ENCODE peak calls at places on chromosome 21, in four cellular contexts. M is brain microvascular endothelial cell, O is SJSA1, S is sigmoid colon. W is an unnamed sample.

GRCh38 chr21:42556960-42557359 is 43.3 kb downstream of the SLC37A1 start:
- DNase-seq in M (no peak), O (no peak), S (peak), W (no peak)

GRCh38 chr21:21547368-21547953 is 549.3 kb downstream of the NCAM2 start:
- DNase-seq in M (no peak), O (no peak), S (no peak), W (no peak)

GRCh38 chr21:42187976-42188653 is 30.8 kb upstream of the ABCG1 start:
- DNase-seq in M (no peak), O (no peak), S (peak), W (peak)

GRCh38 chr21:16811011-16811410 is 701.8 kb upstream of the CXADR start:
- DNase-seq in M (no peak), O (no peak), S (no peak), W (no peak)

GRCh38 chr21:19507682-19508260 is 1104.2 kb upstream of the TMPRSS15 start:
- DNase-seq in M (no peak), O (no peak), S (no peak), W (no peak)

GRCh38 chr21:25836396-25836795 is 101.6 kb downstream of the GABPA start:
- DNase-seq in M (no peak), O (no peak), S (no peak), W (no peak)

GRCh38 chr21:42248783-42249597 is 30.1 kb downstream of the ABCG1 start:
- DNase-seq in M (no peak), O (no peak), S (no peak), W (no peak)

GRCh38 chr21:17988038-17988437 is 168.9 kb upstream of the C21orf91 start:
- DNase-seq in M (no peak), O (no peak), S (no peak), W (no peak)

GRCh38 chr21:33286600-33287456 is 20.7 kb downstream of the IL10RB start:
- DNase-seq in M (peak), O (peak), S (no peak), W (no peak)

GRCh38 chr21:25421327-25422028 is 185.8 kb downstream of the MRPL39 start:
- DNase-seq in M (peak), O (no peak), S (no peak), W (peak)

GRCh38 chr21:46253610-46254124 is 25.1 kb upstream of the LSS start:
- DNase-seq in M (no peak), O (no peak), S (no peak), W (peak)

GRCh38 chr21:23452384-23453083 is 2154.7 kb downstream of the MRPL39 start:
- DNase-seq in M (no peak), O (no peak), S (no peak), W (no peak)

GRCh38 chr21:14533555-14534400 is 12.3 kb downstream of the SAMSN1 start:
- DNase-seq in M (peak), O (peak), S (no peak), W (peak)

GRCh38 chr21:27740084-27740483 is 773.2 kb upstream of the ADAMTS5 start:
- DNase-seq in M (no peak), O (no peak), S (no peak), W (no peak)

GRCh38 chr21:24486973-24487372 is 1120.3 kb downstream of the MRPL39 start:
- DNase-seq in M (no peak), O (no peak), S (no peak), W (no peak)

GRCh38 chr21:43345746-43346409 is 81.1 kb downstream of the SIK1 start:
- DNase-seq in M (peak), O (no peak), S (no peak), W (no peak)

GRCh38 chr21:27275294-27275927 is 308.5 kb upstream of the ADAMTS5 start:
- DNase-seq in M (peak), O (peak), S (no peak), W (no peak)

GRCh38 chr21:43812139-43812821 is 22.9 kb downstream of the RRP1 start:
- DNase-seq in M (no peak), O (peak), S (no peak), W (no peak)

GRCh38 chr21:9763306-9763705 is 758.1 kb upstream of the TPTE start:
- DNase-seq in M (no peak), O (no peak), S (no peak), W (no peak)

GRCh38 chr21:43749686-43750262 is 26.3 kb downstream of the CSTB start:
- DNase-seq in M (no peak), O (no peak), S (no peak), W (no peak)

GRCh38 chr21:16058896-16059295 is 329.1 kb downstream of the USP25 start:
- DNase-seq in M (no peak), O (no peak), S (no peak), W (no peak)

GRCh38 chr21:41207401-41208388 is 39.7 kb downstream of the BACE2 start:
- DNase-seq in M (peak), O (no peak), S (peak), W (no peak)

GRCh38 chr21:17901458-17902092 is 82.4 kb upstream of the C21orf91 start:
- DNase-seq in M (no peak), O (no peak), S (no peak), W (no peak)

GRCh38 chr21:25561668-25562641 is 45.3 kb downstream of the MRPL39 start:
- DNase-seq in M (peak), O (peak), S (peak), W (peak)

GRCh38 chr21:32921632-32922230 is 104.0 kb upstream of the OLIG2 start:
- DNase-seq in M (no peak), O (no peak), S (no peak), W (peak)

GRCh38 chr21:33871171-33871570 is 44.4 kb downstream of the ATP5PO start:
- DNase-seq in M (peak), O (peak), S (no peak), W (no peak)

GRCh38 chr21:33755354-33755753 is 113.1 kb downstream of the ITSN1 start:
- DNase-seq in M (no peak), O (no peak), S (no peak), W (no peak)

GRCh38 chr21:9767592-9768375 is 753.6 kb upstream of the TPTE start:
- DNase-seq in M (no peak), O (no peak), S (no peak), W (no peak)

GRCh38 chr21:42461881-42462877 is 33.8 kb downstream of the RSPH1 start:
- DNase-seq in M (no peak), O (no peak), S (no peak), W (no peak)

GRCh38 chr21:41258617-41259016 is 58.0 kb upstream of the FAM3B start:
- DNase-seq in M (no peak), O (no peak), S (no peak), W (no peak)

GRCh38 chr21:39660191-39660590 is 47.5 kb downstream of the B3GALT5 start:
- DNase-seq in M (peak), O (no peak), S (no peak), W (no peak)

GRCh38 chr21:16587671-16588379 is 858.0 kb downstream of the USP25 start:
- DNase-seq in M (no peak), O (no peak), S (peak), W (no peak)

GRCh38 chr21:45128613-45129226 is 54.3 kb downstream of the ADARB1 start:
- DNase-seq in M (peak), O (peak), S (peak), W (peak)

GRCh38 chr21:45131537-45131999 is 57.2 kb downstream of the ADARB1 start:
- DNase-seq in M (no peak), O (no peak), S (no peak), W (no peak)

GRCh38 chr21:45130324-45130774 is 56.0 kb downstream of the ADARB1 start:
- DNase-seq in M (peak), O (peak), S (peak), W (no peak)

GRCh38 chr21:45127937-45128336 is 53.6 kb downstream of the ADARB1 start:
- DNase-seq in M (no peak), O (no peak), S (no peak), W (no peak)

GRCh38 chr21:45129231-45129923 is 55.0 kb downstream of the ADARB1 start:
- DNase-seq in M (no peak), O (peak), S (no peak), W (no peak)
- H3K4me3 ChIP-seq in M (no peak), O (no peak), S (no peak), W (no peak)

GRCh38 chr21:38487906-38488639 is 10.2 kb downstream of the ERG start:
- DNase-seq in M (no peak), O (peak), S (no peak), W (no peak)

GRCh38 chr21:38486705-38487104 is 11.6 kb downstream of the ERG start:
- DNase-seq in M (no peak), O (no peak), S (no peak), W (no peak)

GRCh38 chr21:38489283-38489677 is 9.0 kb downstream of the ERG start:
- DNase-seq in M (no peak), O (no peak), S (no peak), W (no peak)

GRCh38 chr21:38488640-38489282 is 9.5 kb downstream of the ERG start:
- DNase-seq in M (no peak), O (peak), S (no peak), W (no peak)

GRCh38 chr21:38486221-38486620 is 12.1 kb downstream of the ERG start:
- DNase-seq in M (peak), O (no peak), S (no peak), W (no peak)
- H3K27ac ChIP-seq in M (peak), O (no peak), S (no peak), W (no peak)

GRCh38 chr21:29208044-29208665 is 77.7 kb downstream of the MAP3K7CL start:
- DNase-seq in M (no peak), O (no peak), S (no peak), W (no peak)
- H3K4me3 ChIP-seq in M (no peak), O (no peak), S (no peak), W (no peak)

GRCh38 chr21:36207577-36208320 is 51.1 kb downstream of the DOP1B start:
- DNase-seq in M (peak), O (no peak), S (no peak), W (no peak)
- H3K27ac ChIP-seq in M (no peak), O (no peak), S (no peak), W (no peak)

DNA sequence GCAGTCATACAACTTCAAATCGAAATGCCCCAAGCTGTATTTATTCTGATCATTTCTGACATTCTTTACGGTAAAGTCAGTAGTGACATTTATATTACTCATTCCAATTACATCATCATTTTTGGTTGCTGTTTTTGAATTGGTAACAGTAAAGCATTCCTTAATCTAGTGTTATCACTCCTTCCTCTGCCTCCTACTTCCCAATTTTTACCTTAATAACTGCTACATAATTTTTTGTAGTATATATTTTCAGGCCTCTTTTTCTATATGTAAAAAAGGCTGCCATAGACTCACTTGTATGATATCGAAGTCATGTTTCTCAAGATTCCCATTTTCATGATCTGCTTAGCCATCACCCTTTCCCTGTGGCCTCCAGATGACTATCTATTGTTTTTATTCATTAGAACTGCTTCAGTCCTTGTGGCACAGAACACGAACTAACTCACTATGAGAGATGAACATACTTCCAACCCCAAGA is 167.2 kb downstream of the RUNX1 start:
- DNase-seq in M (no peak), O (peak), S (no peak), W (no peak)
- H3K4me3 ChIP-seq in M (peak), O (peak), S (no peak), W (no peak)

W was measured in CD4-positive, alpha-beta memory T cell.